ENCODE peak calls at places on chromosomes 4 and X, in ten cellular contexts. V, U, S, Y, M, G, B, H, F and D are unnamed samples.
A peak's percentile ranks its signal among the peaks of the same experiment; 100 is the strongest.

GRCh38 chr4:25799522-25799921 is 63.3 kb downstream of the SEL1L3 start:
- DNase-seq in V (no peak), U (no peak), S (no peak), Y (no peak), M (no peak), G (no peak), B (no peak), H (no peak), F (no peak), D (no peak)

GRCh38 chr4:2142630-2143427 is 83.7 kb downstream of the NAT8L start:
- DNase-seq in V (no peak), U (no peak), S (no peak), Y (peak; percentile 10), M (no peak), G (peak; percentile 65), B (peak; percentile 15), H (no peak), F (no peak), D (no peak)

GRCh38 chrX:102154218-102154860 is 1.4 kb downstream of the BEX5 start:
- DNase-seq in V (no peak), U (peak; percentile 1), S (no peak), Y (no peak), M (peak; percentile 16), G (peak; percentile 12), B (no peak), H (no peak), F (no peak), D (no peak)

GRCh38 chrX:9923357-9923756 is 43.8 kb upstream of the CLDN34 start:
- DNase-seq in V (no peak), U (no peak), S (no peak), Y (no peak), M (no peak), G (no peak), B (no peak), H (no peak), F (no peak), D (no peak)

GRCh38 chrX:63560601-63561218 is 209.6 kb upstream of the SPIN4 start:
- DNase-seq in V (peak; percentile 50), U (peak; percentile 36), S (peak; percentile 41), Y (peak; percentile 71), M (peak; percentile 41), G (peak; percentile 61), B (peak; percentile 69), H (peak; percentile 69), F (peak; percentile 59), D (peak; percentile 31)

GRCh38 chr4:15989431-15989830 is 26.5 kb upstream of the FGFBP2 start:
- DNase-seq in V (no peak), U (no peak), S (no peak), Y (peak; percentile 48), M (no peak), G (no peak), B (no peak), H (no peak), F (no peak), D (no peak)

GRCh38 chr4:38160487-38161207 is 200.4 kb downstream of the PTTG2 start:
- DNase-seq in V (no peak), U (peak; percentile 51), S (peak; percentile 33), Y (peak; percentile 99), M (peak; percentile 42), G (no peak), B (peak; percentile 76), H (peak; percentile 99), F (peak; percentile 72), D (peak; percentile 23)

GRCh38 chr4:6500481-6501135 is 28.2 kb upstream of the PPP2R2C start:
- DNase-seq in V (no peak), U (no peak), S (no peak), Y (no peak), M (no peak), G (no peak), B (no peak), H (no peak), F (no peak), D (no peak)

GRCh38 chr4:164221631-164222030 is 532.3 kb upstream of the SMIM31 start:
- DNase-seq in V (no peak), U (no peak), S (no peak), Y (peak; percentile 54), M (no peak), G (no peak), B (peak; percentile 66), H (no peak), F (no peak), D (no peak)

GRCh38 chr4:82360298-82361177 is 13.3 kb downstream of the HNRNPD start:
- DNase-seq in V (no peak), U (no peak), S (no peak), Y (peak; percentile 39), M (no peak), G (peak; percentile 38), B (peak; percentile 40), H (no peak), F (peak; percentile 55), D (no peak)

GRCh38 chr4:152935661-152936445 is at the start of gene FHDC1:
- DNase-seq in V (no peak), U (no peak), S (no peak), Y (no peak), M (peak; percentile 12), G (no peak), B (peak; percentile 76), H (no peak), F (no peak), D (peak; percentile 12)

GRCh38 chrX:30992381-30992904 is 79.4 kb downstream of the FTHL17 start:
- DNase-seq in V (no peak), U (no peak), S (no peak), Y (no peak), M (no peak), G (peak; percentile 40), B (no peak), H (no peak), F (no peak), D (no peak)

GRCh38 chrX:149248073-149248625 is 257.0 kb downstream of the IDS start:
- DNase-seq in V (no peak), U (no peak), S (no peak), Y (peak; percentile 75), M (no peak), G (no peak), B (no peak), H (no peak), F (no peak), D (no peak)

GRCh38 chr4:65510976-65511375 is 159.3 kb downstream of the EPHA5 start:
- DNase-seq in V (no peak), U (no peak), S (no peak), Y (peak; percentile 55), M (no peak), G (no peak), B (peak; percentile 88), H (peak; percentile 37), F (no peak), D (no peak)

GRCh38 chr4:128517096-128517738 is 229.6 kb upstream of the PGRMC2 start:
- DNase-seq in V (no peak), U (no peak), S (no peak), Y (peak; percentile 88), M (no peak), G (no peak), B (no peak), H (peak; percentile 88), F (no peak), D (no peak)

GRCh38 chrX:33324099-33324498 is 112.8 kb upstream of the DMD start:
- DNase-seq in V (no peak), U (no peak), S (no peak), Y (no peak), M (no peak), G (no peak), B (no peak), H (no peak), F (no peak), D (no peak)

GRCh38 chrX:113202601-113203000 is 362.0 kb upstream of the AMOT start:
- DNase-seq in V (no peak), U (no peak), S (no peak), Y (no peak), M (no peak), G (no peak), B (no peak), H (no peak), F (no peak), D (no peak)

GRCh38 chr4:108744307-108744706 is 18.5 kb downstream of the ETNPPL start:
- DNase-seq in V (no peak), U (no peak), S (no peak), Y (peak; percentile 14), M (no peak), G (no peak), B (no peak), H (peak; percentile 10), F (no peak), D (no peak)

GRCh38 chr4:185082549-185082948 is 60.5 kb upstream of the SLC25A4 start:
- DNase-seq in V (no peak), U (no peak), S (no peak), Y (peak; percentile 11), M (no peak), G (peak; percentile 15), B (peak; percentile 36), H (no peak), F (peak; percentile 52), D (no peak)

GRCh38 chr4:74338792-74339333 is 26.1 kb upstream of the EREG start:
- DNase-seq in V (no peak), U (no peak), S (no peak), Y (peak; percentile 70), M (no peak), G (no peak), B (no peak), H (peak; percentile 8), F (peak; percentile 73), D (no peak)

GRCh38 chr4:15001248-15001824 is 945 bp upstream of the CPEB2 start:
- DNase-seq in V (peak; percentile 78), U (peak; percentile 26), S (no peak), Y (peak; percentile 94), M (peak; percentile 57), G (peak; percentile 82), B (peak; percentile 53), H (peak; percentile 95), F (no peak), D (no peak)

GRCh38 chr4:158016511-158016910 is 156.3 kb downstream of the GASK1B start:
- DNase-seq in V (no peak), U (no peak), S (no peak), Y (peak; percentile 83), M (no peak), G (no peak), B (no peak), H (peak; percentile 58), F (peak; percentile 15), D (no peak)

GRCh38 chr4:41693629-41694028 is 54.9 kb downstream of the PHOX2B start:
- DNase-seq in V (no peak), U (no peak), S (no peak), Y (peak; percentile 39), M (no peak), G (peak; percentile 24), B (peak; percentile 54), H (peak; percentile 18), F (peak; percentile 28), D (no peak)